ENCODE peak calls at places on chromosomes 2 and 18, in seven cellular contexts. V, T, O, Y, C, N and A are unnamed samples.

GRCh38 chr18:9135912-9136314 is 668 bp upstream of the ANKRD12 start:
- DNase-seq in V (no peak), T (no peak), O (peak), Y (peak), C (no peak), N (no peak), A (no peak)

GRCh38 chr2:108215794-108216211 is 24.0 kb upstream of the SULT1C3 start:
- DNase-seq in V (no peak), T (no peak), O (peak), Y (peak), C (peak), N (peak), A (peak)

GRCh38 chr2:180412224-180412623 is 405.1 kb upstream of the CWC22 start:
- DNase-seq in V (no peak), T (no peak), O (no peak), Y (no peak), C (no peak), N (no peak), A (no peak)

GRCh38 chr2:74548919-74549684 is 4.6 kb downstream of the LOXL3 start:
- DNase-seq in V (peak), T (peak), O (peak), Y (peak), C (peak), N (peak), A (no peak)

GRCh38 chr2:27663160-27663462 is 303 bp downstream of the SUPT7L start:
- DNase-seq in V (no peak), T (peak), O (no peak), Y (no peak), C (peak), N (no peak), A (no peak)

GRCh38 chr18:9987931-9988330 is 74.1 kb downstream of the VAPA start:
- DNase-seq in V (no peak), T (no peak), O (peak), Y (peak), C (no peak), N (no peak), A (no peak)

GRCh38 chr2:190506666-190507065 is 27.9 kb downstream of the NEMP2 start:
- DNase-seq in V (no peak), T (no peak), O (no peak), Y (no peak), C (no peak), N (no peak), A (no peak)

GRCh38 chr18:44789704-44790103 is 109.0 kb downstream of the SETBP1 start:
- DNase-seq in V (no peak), T (peak), O (no peak), Y (peak), C (no peak), N (no peak), A (no peak)

GRCh38 chr18:42446195-42446594 is 491.2 kb downstream of the PIK3C3 start:
- DNase-seq in V (no peak), T (no peak), O (no peak), Y (no peak), C (no peak), N (no peak), A (no peak)

GRCh38 chr2:74516070-74516633 is 1.9 kb downstream of the TLX2 start:
- DNase-seq in V (peak), T (peak), O (peak), Y (peak), C (peak), N (peak), A (no peak)

GRCh38 chr18:12518326-12518725 is 110.6 kb downstream of the PRELID3A start:
- DNase-seq in V (no peak), T (no peak), O (no peak), Y (no peak), C (no peak), N (no peak), A (peak)

GRCh38 chr2:176129013-176129796 is at the start of gene HOXD8:
- DNase-seq in V (no peak), T (peak), O (no peak), Y (peak), C (peak), N (peak), A (no peak)

GRCh38 chr2:205730701-205731271 is 48.5 kb downstream of the NRP2 start:
- DNase-seq in V (no peak), T (no peak), O (no peak), Y (no peak), C (no peak), N (no peak), A (no peak)

GRCh38 chr2:45169339-45170190 is 160.3 kb upstream of the SIX2 start:
- DNase-seq in V (no peak), T (peak), O (no peak), Y (peak), C (peak), N (peak), A (no peak)

GRCh38 chr2:200050921-200051620 is 95.7 kb downstream of the MAIP1 start:
- DNase-seq in V (no peak), T (no peak), O (no peak), Y (no peak), C (no peak), N (no peak), A (no peak)

GRCh38 chr2:220044383-220044782 is 417.0 kb downstream of the SLC4A3 start:
- DNase-seq in V (no peak), T (no peak), O (no peak), Y (peak), C (no peak), N (no peak), A (no peak)

GRCh38 chr18:79583426-79583825 is 96.2 kb upstream of the CTDP1 start:
- DNase-seq in V (no peak), T (no peak), O (no peak), Y (no peak), C (peak), N (no peak), A (no peak)

GRCh38 chr2:152587187-152587947 is 129.9 kb downstream of the PRPF40A start:
- DNase-seq in V (no peak), T (no peak), O (no peak), Y (no peak), C (no peak), N (no peak), A (no peak)

GRCh38 chr2:27075219-27075871 is 3.1 kb upstream of the EMILIN1 start:
- DNase-seq in V (peak), T (peak), O (peak), Y (no peak), C (no peak), N (peak), A (no peak)

GRCh38 chr18:37364237-37364636 is 201.4 kb downstream of the CELF4 start:
- DNase-seq in V (peak), T (peak), O (peak), Y (no peak), C (peak), N (peak), A (no peak)

GRCh38 chr2:20622731-20623130 is 28.2 kb downstream of the HS1BP3 start:
- DNase-seq in V (peak), T (peak), O (no peak), Y (no peak), C (peak), N (peak), A (no peak)

GRCh38 chr2:197108758-197109157 is 182.3 kb upstream of the PGAP1 start:
- DNase-seq in V (peak), T (peak), O (no peak), Y (no peak), C (no peak), N (no peak), A (no peak)

GRCh38 chr2:222180619-222181018 is 118.2 kb downstream of the PAX3 start:
- DNase-seq in V (no peak), T (no peak), O (no peak), Y (no peak), C (no peak), N (no peak), A (no peak)

GRCh38 chr2:98412751-98413445 is 31.8 kb upstream of the INPP4A start:
- DNase-seq in V (no peak), T (no peak), O (no peak), Y (peak), C (no peak), N (peak), A (no peak)

GRCh38 chr18:71902482-71902881 is 641.7 kb downstream of the CBLN2 start:
- DNase-seq in V (no peak), T (no peak), O (no peak), Y (no peak), C (no peak), N (no peak), A (no peak)

GRCh38 chr2:151999058-151999457 is 99.8 kb downstream of the CACNB4 start:
- DNase-seq in V (peak), T (peak), O (peak), Y (peak), C (peak), N (peak), A (no peak)

GRCh38 chr2:189092936-189093335 is 86.6 kb downstream of the COL5A2 start:
- DNase-seq in V (peak), T (no peak), O (no peak), Y (no peak), C (no peak), N (no peak), A (peak)

GRCh38 chr2:198615972-198616371 is 811.6 kb downstream of the PLCL1 start:
- DNase-seq in V (no peak), T (no peak), O (no peak), Y (no peak), C (no peak), N (no peak), A (peak)

GRCh38 chr2:112880081-112880531 is 30.9 kb upstream of the IL37 start:
- DNase-seq in V (no peak), T (no peak), O (no peak), Y (no peak), C (no peak), N (no peak), A (peak)

GRCh38 chr2:102839668-102840388 is 78.0 kb downstream of the TMEM182 start:
- DNase-seq in V (no peak), T (no peak), O (no peak), Y (peak), C (no peak), N (peak), A (no peak)

GRCh38 chr18:36284671-36285295 is 12.7 kb upstream of the FHOD3 start:
- DNase-seq in V (no peak), T (no peak), O (no peak), Y (peak), C (no peak), N (peak), A (no peak)

GRCh38 chr18:26052497-26052896 is 37.9 kb downstream of the SS18 start:
- DNase-seq in V (no peak), T (no peak), O (no peak), Y (no peak), C (no peak), N (no peak), A (no peak)

GRCh38 chr18:12842459-12843380 is 41.3 kb downstream of the PTPN2 start:
- DNase-seq in V (no peak), T (no peak), O (no peak), Y (no peak), C (no peak), N (peak), A (no peak)

DNA sequence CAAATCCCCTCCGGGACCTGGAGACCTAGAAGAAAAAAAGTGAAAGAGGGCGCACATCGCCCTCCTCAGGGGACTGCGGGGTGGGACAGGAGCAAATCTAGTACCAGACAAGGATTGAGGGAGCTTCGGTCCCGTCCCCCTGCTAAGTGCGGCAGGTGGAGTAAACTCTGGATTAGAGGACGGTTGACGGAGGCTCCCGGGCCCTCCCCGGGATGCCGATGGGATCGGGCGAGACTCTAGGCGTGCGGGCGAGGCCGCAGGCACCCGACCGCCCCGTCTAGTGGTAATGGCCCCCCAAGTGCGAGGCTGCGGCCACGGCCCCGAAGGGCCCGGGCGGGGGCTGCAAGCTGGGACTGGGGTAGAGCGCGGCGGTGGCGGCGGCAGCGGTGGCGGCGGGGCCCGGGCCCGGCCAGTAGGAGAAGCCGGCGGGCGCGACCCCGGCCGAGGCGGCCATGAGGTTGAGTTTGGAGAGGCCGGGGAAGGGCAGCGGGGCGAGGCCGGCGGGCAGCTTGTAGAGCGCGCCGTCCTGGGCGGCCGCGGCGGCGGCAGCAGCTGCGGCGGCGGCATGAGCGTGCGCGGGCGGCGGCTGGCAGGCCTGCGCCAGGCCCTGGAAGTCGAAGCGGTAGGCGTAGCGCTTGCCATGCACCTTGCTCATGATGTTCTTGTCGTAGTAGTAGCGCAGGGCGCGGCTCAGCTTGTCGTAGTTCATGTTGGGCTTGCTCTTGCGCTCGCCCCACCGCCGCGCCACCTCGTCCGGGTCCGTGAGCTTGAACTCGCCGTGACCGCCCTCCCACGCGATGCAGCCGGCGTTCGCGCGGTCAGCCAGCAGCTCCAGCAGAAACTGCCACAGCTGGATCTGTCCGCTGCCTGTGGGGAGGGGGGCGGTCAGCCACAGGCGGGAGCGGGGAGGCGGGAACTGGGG is 3.3 kb downstream of the FEV start:
- DNase-seq in V (no peak), T (no peak), O (no peak), Y (peak), C (peak), N (peak), A (no peak)
- TF ChIP-seq CTCF in V (no peak), T (no peak), O (no peak), Y (peak), C (no peak), N (no peak), A (no peak)

GRCh38 chr2:37842732-37843353 is 82.2 kb upstream of the RMDN2 start:
- DNase-seq in V (no peak), T (no peak), O (no peak), Y (no peak), C (no peak), N (no peak), A (no peak)
- H3K4me3 ChIP-seq in V (no peak), T (no peak), O (no peak), Y (no peak), C (no peak), N (no peak), A (no peak)

GRCh38 chr2:69438580-69438979 is 1.3 kb upstream of the NFU1 start:
- DNase-seq in V (no peak), T (no peak), O (no peak), Y (no peak), C (no peak), N (no peak), A (no peak)
- TF ChIP-seq CTCF in V (no peak), T (no peak), O (no peak), Y (no peak), C (no peak), N (no peak), A (no peak)

DNA sequence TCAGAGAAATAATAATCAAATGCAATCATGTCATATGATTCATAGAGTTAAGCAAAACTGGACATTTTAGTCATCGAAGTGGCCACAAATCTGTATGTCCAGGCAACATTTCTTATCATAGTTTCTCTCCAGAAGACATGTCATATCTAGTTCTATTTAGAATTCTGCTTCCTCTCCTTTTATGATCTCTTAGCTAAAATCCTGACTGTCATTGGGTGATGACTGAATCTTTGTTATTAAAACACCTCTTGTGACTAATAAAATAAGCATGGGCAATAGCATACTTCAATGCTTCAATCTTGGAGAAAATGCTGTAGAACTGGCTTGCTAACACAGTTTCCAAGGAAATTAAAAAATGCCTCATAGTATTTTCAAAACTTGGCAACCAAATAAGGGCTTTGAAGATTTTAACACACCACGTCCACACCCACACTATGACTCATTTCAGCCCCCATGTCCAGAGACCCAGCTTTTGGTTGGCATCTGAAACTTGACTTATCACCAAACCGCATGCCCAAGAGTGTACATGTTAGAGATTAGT is 106.6 kb upstream of the ETAA1 start:
- DNase-seq in V (no peak), T (no peak), O (no peak), Y (no peak), C (no peak), N (no peak), A (peak)
- H3K4me3 ChIP-seq in V (no peak), T (no peak), O (no peak), Y (no peak), C (no peak), N (no peak), A (no peak)

DNA sequence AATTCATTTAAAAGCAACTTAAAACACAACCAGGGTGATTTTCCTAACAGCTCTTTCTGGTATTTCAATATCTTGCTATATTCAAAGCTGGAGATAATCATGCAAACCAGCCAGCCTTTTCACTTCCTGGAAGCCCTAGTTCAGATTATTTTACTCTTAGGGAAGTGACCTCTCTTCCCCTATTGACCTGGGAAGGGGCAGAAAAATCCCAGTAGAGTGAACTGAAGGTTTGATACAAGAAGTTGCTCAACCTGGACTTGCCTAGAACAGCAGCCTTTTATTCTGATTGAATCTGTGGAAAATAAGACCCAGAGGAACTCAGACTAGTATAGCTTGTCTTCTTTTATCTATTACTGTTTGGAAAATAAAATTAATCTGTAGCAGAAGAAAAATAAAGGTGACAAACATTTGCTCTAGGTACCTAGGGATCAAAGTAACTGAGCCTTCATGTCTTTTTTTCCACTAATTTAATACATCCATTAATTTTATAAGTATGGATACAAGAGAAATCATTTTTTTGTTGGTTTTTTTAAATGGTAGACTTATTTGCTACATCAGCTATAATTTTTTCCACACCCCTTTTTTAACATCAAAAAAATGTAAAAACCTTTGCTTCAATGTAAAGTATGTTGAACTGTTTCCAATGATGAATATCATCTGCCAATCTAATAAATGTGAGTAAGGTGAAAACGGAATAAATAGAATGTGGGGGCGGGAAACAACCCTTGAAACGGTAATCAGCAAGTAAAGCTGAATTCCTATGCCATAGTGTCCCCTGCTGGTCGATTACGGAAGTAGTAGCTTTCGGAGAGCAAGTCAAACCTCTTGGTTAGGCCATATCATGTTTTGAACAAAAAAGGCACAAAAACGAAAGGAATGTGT is 629.9 kb downstream of the NRXN1 start:
- DNase-seq in V (no peak), T (no peak), O (peak), Y (peak), C (no peak), N (peak), A (no peak)
- TF ChIP-seq CTCF in V (peak), T (peak), O (peak), Y (peak), C (peak), N (peak), A (peak)

DNA sequence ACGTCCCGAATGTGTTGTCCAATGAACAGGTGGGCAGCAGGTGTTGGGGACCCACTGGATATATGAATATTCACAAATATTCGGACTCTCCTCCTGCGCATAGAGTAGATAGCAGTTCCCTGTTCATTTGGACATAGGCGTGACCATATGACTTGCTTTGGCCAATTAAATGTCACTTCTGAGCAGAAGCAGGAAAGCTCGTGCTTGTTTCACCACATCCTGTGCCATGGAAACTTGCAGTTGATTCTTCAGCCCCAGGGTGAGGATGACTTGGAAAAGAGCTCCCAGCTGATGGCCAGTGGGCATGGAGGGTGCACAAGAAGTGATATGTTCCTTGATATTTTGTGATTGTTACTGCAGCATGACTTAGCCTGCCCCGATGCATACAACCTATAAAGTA is 52.6 kb downstream of the PTPRM start:
- DNase-seq in V (no peak), T (no peak), O (no peak), Y (no peak), C (no peak), N (no peak), A (no peak)
- H3K4me3 ChIP-seq in V (peak), T (peak), O (no peak), Y (no peak), C (no peak), N (no peak), A (no peak)

GRCh38 chr2:88627856-88628568 is 748 bp upstream of the EIF2AK3 start:
- DNase-seq in V (peak), T (peak), O (peak), Y (peak), C (peak), N (peak), A (peak)

GRCh38 chr2:88626171-88627054 is 851 bp downstream of the EIF2AK3 start:
- DNase-seq in V (peak), T (peak), O (peak), Y (peak), C (peak), N (no peak), A (peak)

GRCh38 chr2:88628569-88628939 is 1.3 kb upstream of the EIF2AK3 start:
- DNase-seq in V (no peak), T (no peak), O (no peak), Y (no peak), C (no peak), N (no peak), A (no peak)

GRCh38 chr2:88624477-88624876 is 2.8 kb downstream of the EIF2AK3 start:
- DNase-seq in V (no peak), T (no peak), O (no peak), Y (no peak), C (no peak), N (no peak), A (no peak)

GRCh38 chr2:88627055-88627855 is at the start of gene EIF2AK3:
- DNase-seq in V (peak), T (peak), O (peak), Y (peak), C (peak), N (peak), A (peak)
- TF ChIP-seq CTCF in V (peak), T (peak), O (no peak), Y (no peak), C (peak), N (no peak), A (no peak)

GRCh38 chr2:173711816-173712215 is 253.4 kb downstream of the SP3 start:
- DNase-seq in V (no peak), T (no peak), O (no peak), Y (no peak), C (no peak), N (no peak), A (no peak)
- H3K4me3 ChIP-seq in V (no peak), T (no peak), O (no peak), Y (no peak), C (no peak), N (no peak), A (no peak)

GRCh38 chr2:79235135-79235534 is 75.6 kb upstream of the REG3A start:
- DNase-seq in V (no peak), T (no peak), O (no peak), Y (peak), C (no peak), N (no peak), A (no peak)
- TF ChIP-seq CTCF in V (no peak), T (no peak), O (no peak), Y (peak), C (no peak), N (no peak), A (no peak)